ENCODE peak calls at places on chromosome 2, in five cellular contexts. P is small intestine, J is H9, T is mucosa of gallbladder, O is AG10803. H is an unnamed sample.

GRCh38 chr2:102582845-102583244 is 36.5 kb upstream of the SLC9A2 start:
- DNase-seq in O (no peak), J (no peak), P (no peak), T (no peak), H (no peak)

GRCh38 chr2:62292190-62292589 is 96.3 kb downstream of the B3GNT2 start:
- DNase-seq in O (peak), J (no peak), P (peak), T (peak), H (no peak)

GRCh38 chr2:30736461-30737325 is 70.6 kb downstream of the CAPN13 start:
- DNase-seq in T (no peak), J (no peak), O (no peak), P (no peak), H (no peak)

GRCh38 chr2:43343573-43344304 is 117.3 kb upstream of the ZFP36L2 start:
- DNase-seq in P (no peak), T (peak), J (no peak), O (peak), H (peak)

GRCh38 chr2:223635080-223635479 is 32.9 kb upstream of the SCG2 start:
- DNase-seq in O (peak), T (no peak), J (no peak), P (no peak), H (peak)

GRCh38 chr2:42856891-42857632 is 64.7 kb upstream of the HAAO start:
- DNase-seq in J (no peak), P (no peak), O (no peak), T (no peak), H (no peak)

GRCh38 chr2:2698182-2699116 is 367.4 kb upstream of the MYT1L start:
- DNase-seq in O (no peak), T (peak), P (peak), J (no peak), H (no peak)

GRCh38 chr2:66434679-66435548 is at the start of gene MEIS1:
- DNase-seq in P (peak), J (peak), T (peak), O (peak), H (peak)

GRCh38 chr2:198657520-198658121 is 800.1 kb downstream of the SATB2 start:
- DNase-seq in T (no peak), P (peak), O (peak), J (no peak), H (peak)

GRCh38 chr2:203759692-203760365 is 53.4 kb downstream of the CD28 start:
- DNase-seq in P (peak), J (no peak), O (peak), T (peak), H (peak)

GRCh38 chr2:165293439-165294420 is 54.5 kb downstream of the SCN2A start:
- DNase-seq in O (peak), P (peak), T (peak), J (peak), H (peak)

H was measured in GM03348.